ENCODE peak calls at places on chromosomes 11 and 22, in ten cellular contexts. One of them, this sample, is unnamed.

GRCh38 chr22:45335021-45335818 is 25.5 kb downstream of the FAM118A start:
- DNase-seq in aorta: no peak
- DNase-seq in right lobe of liver: peak; percentile 97
- DNase-seq in glutamatergic neuron: peak; percentile 42
- DNase-seq in naive B cell: no peak
- DNase-seq in fibroblast of mammary gland: no peak
- DNase-seq in amniotic epithelial cell: no peak
- DNase-seq in hippocampal formation: no peak
- DNase-seq in GM12865: no peak
- DNase-seq in NCI-H748 treated with DMSO at 0.1 percent for 48 hours: no peak
- DNase-seq in this sample: no peak

GRCh38 chr11:110947100-110947499 is 234.9 kb upstream of the ARHGAP20 start:
- DNase-seq in aorta: no peak
- DNase-seq in right lobe of liver: no peak
- DNase-seq in glutamatergic neuron: no peak
- DNase-seq in naive B cell: no peak
- DNase-seq in fibroblast of mammary gland: no peak
- DNase-seq in amniotic epithelial cell: no peak
- DNase-seq in hippocampal formation: no peak
- DNase-seq in GM12865: no peak
- DNase-seq in NCI-H748 treated with DMSO at 0.1 percent for 48 hours: no peak
- DNase-seq in this sample: no peak

GRCh38 chr11:126352934-126353801 is 2.3 kb upstream of the ST3GAL4 start:
- DNase-seq in aorta: peak; percentile 4
- DNase-seq in right lobe of liver: no peak
- DNase-seq in glutamatergic neuron: no peak
- DNase-seq in naive B cell: no peak
- DNase-seq in fibroblast of mammary gland: peak; percentile 86
- DNase-seq in amniotic epithelial cell: peak; percentile 85
- DNase-seq in hippocampal formation: no peak
- DNase-seq in GM12865: peak; percentile 71
- DNase-seq in NCI-H748 treated with DMSO at 0.1 percent for 48 hours: no peak
- DNase-seq in this sample: no peak

GRCh38 chr11:46200537-46201281 is 76.8 kb upstream of the CREB3L1 start:
- DNase-seq in aorta: no peak
- DNase-seq in right lobe of liver: no peak
- DNase-seq in glutamatergic neuron: no peak
- DNase-seq in naive B cell: no peak
- DNase-seq in fibroblast of mammary gland: peak; percentile 67
- DNase-seq in amniotic epithelial cell: peak; percentile 18
- DNase-seq in hippocampal formation: no peak
- DNase-seq in GM12865: no peak
- DNase-seq in NCI-H748 treated with DMSO at 0.1 percent for 48 hours: no peak
- DNase-seq in this sample: no peak

GRCh38 chr22:29581799-29582198 is 886 bp upstream of the NIPSNAP1 start:
- DNase-seq in aorta: no peak
- DNase-seq in right lobe of liver: no peak
- DNase-seq in glutamatergic neuron: no peak
- DNase-seq in naive B cell: no peak
- DNase-seq in fibroblast of mammary gland: no peak
- DNase-seq in amniotic epithelial cell: no peak
- DNase-seq in hippocampal formation: no peak
- DNase-seq in GM12865: no peak
- DNase-seq in NCI-H748 treated with DMSO at 0.1 percent for 48 hours: peak; percentile 59
- DNase-seq in this sample: no peak

GRCh38 chr22:37807410-37808293 is at the start of gene GCAT:
- DNase-seq in aorta: peak; percentile 98
- DNase-seq in right lobe of liver: peak; percentile 98
- DNase-seq in glutamatergic neuron: peak; percentile 98
- DNase-seq in naive B cell: peak; percentile 68
- DNase-seq in fibroblast of mammary gland: peak; percentile 94
- DNase-seq in amniotic epithelial cell: peak; percentile 92
- DNase-seq in hippocampal formation: peak; percentile 90
- DNase-seq in GM12865: peak; percentile 97
- DNase-seq in NCI-H748 treated with DMSO at 0.1 percent for 48 hours: peak; percentile 79
- DNase-seq in this sample: peak; percentile 94

GRCh38 chr11:83092488-83093384 is 21.0 kb upstream of the RAB30 start:
- DNase-seq in aorta: no peak
- DNase-seq in right lobe of liver: peak; percentile 85
- DNase-seq in glutamatergic neuron: peak; percentile 27
- DNase-seq in naive B cell: no peak
- DNase-seq in fibroblast of mammary gland: no peak
- DNase-seq in amniotic epithelial cell: peak; percentile 52
- DNase-seq in hippocampal formation: no peak
- DNase-seq in GM12865: no peak
- DNase-seq in NCI-H748 treated with DMSO at 0.1 percent for 48 hours: no peak
- DNase-seq in this sample: no peak

GRCh38 chr22:31509041-31509440 is 12.7 kb downstream of the SFI1 start:
- DNase-seq in aorta: no peak
- DNase-seq in right lobe of liver: no peak
- DNase-seq in glutamatergic neuron: no peak
- DNase-seq in naive B cell: no peak
- DNase-seq in fibroblast of mammary gland: peak; percentile 35
- DNase-seq in amniotic epithelial cell: no peak
- DNase-seq in hippocampal formation: no peak
- DNase-seq in GM12865: no peak
- DNase-seq in NCI-H748 treated with DMSO at 0.1 percent for 48 hours: no peak
- DNase-seq in this sample: no peak

GRCh38 chr11:103070142-103070541 is 21.8 kb downstream of the DCUN1D5 start:
- DNase-seq in aorta: no peak
- DNase-seq in right lobe of liver: no peak
- DNase-seq in glutamatergic neuron: no peak
- DNase-seq in naive B cell: no peak
- DNase-seq in fibroblast of mammary gland: no peak
- DNase-seq in amniotic epithelial cell: no peak
- DNase-seq in hippocampal formation: no peak
- DNase-seq in GM12865: no peak
- DNase-seq in NCI-H748 treated with DMSO at 0.1 percent for 48 hours: no peak
- DNase-seq in this sample: no peak

GRCh38 chr11:3357994-3358676 is 20.8 kb downstream of the ZNF195 start:
- DNase-seq in aorta: no peak
- DNase-seq in right lobe of liver: no peak
- DNase-seq in glutamatergic neuron: no peak
- DNase-seq in naive B cell: no peak
- DNase-seq in fibroblast of mammary gland: no peak
- DNase-seq in amniotic epithelial cell: no peak
- DNase-seq in hippocampal formation: no peak
- DNase-seq in GM12865: no peak
- DNase-seq in NCI-H748 treated with DMSO at 0.1 percent for 48 hours: no peak
- DNase-seq in this sample: no peak

GRCh38 chr11:32706985-32707736 is 87.3 kb downstream of the CCDC73 start:
- DNase-seq in aorta: no peak
- DNase-seq in right lobe of liver: no peak
- DNase-seq in glutamatergic neuron: no peak
- DNase-seq in naive B cell: no peak
- DNase-seq in fibroblast of mammary gland: peak; percentile 89
- DNase-seq in amniotic epithelial cell: peak; percentile 68
- DNase-seq in hippocampal formation: no peak
- DNase-seq in GM12865: peak; percentile 30
- DNase-seq in NCI-H748 treated with DMSO at 0.1 percent for 48 hours: no peak
- DNase-seq in this sample: no peak

GRCh38 chr11:86265194-86265593 is 20.6 kb downstream of the EED start:
- DNase-seq in aorta: no peak
- DNase-seq in right lobe of liver: no peak
- DNase-seq in glutamatergic neuron: no peak
- DNase-seq in naive B cell: no peak
- DNase-seq in fibroblast of mammary gland: no peak
- DNase-seq in amniotic epithelial cell: no peak
- DNase-seq in hippocampal formation: no peak
- DNase-seq in GM12865: no peak
- DNase-seq in NCI-H748 treated with DMSO at 0.1 percent for 48 hours: no peak
- DNase-seq in this sample: no peak

GRCh38 chr11:115316682-115317081 is 187.5 kb downstream of the CADM1 start:
- DNase-seq in aorta: no peak
- DNase-seq in right lobe of liver: no peak
- DNase-seq in glutamatergic neuron: no peak
- DNase-seq in naive B cell: no peak
- DNase-seq in fibroblast of mammary gland: no peak
- DNase-seq in amniotic epithelial cell: no peak
- DNase-seq in hippocampal formation: no peak
- DNase-seq in GM12865: no peak
- DNase-seq in NCI-H748 treated with DMSO at 0.1 percent for 48 hours: no peak
- DNase-seq in this sample: no peak

GRCh38 chr22:17891427-17892167 is 117.3 kb upstream of the BID start:
- DNase-seq in aorta: no peak
- DNase-seq in right lobe of liver: peak; percentile 78
- DNase-seq in glutamatergic neuron: peak; percentile 66
- DNase-seq in naive B cell: no peak
- DNase-seq in fibroblast of mammary gland: no peak
- DNase-seq in amniotic epithelial cell: no peak
- DNase-seq in hippocampal formation: no peak
- DNase-seq in GM12865: peak; percentile 26
- DNase-seq in NCI-H748 treated with DMSO at 0.1 percent for 48 hours: no peak
- DNase-seq in this sample: peak; percentile 48

GRCh38 chr22:19713650-19714319 is 518 bp upstream of the SEPTIN5 start:
- DNase-seq in aorta: no peak
- DNase-seq in right lobe of liver: no peak
- DNase-seq in glutamatergic neuron: peak; percentile 63
- DNase-seq in naive B cell: no peak
- DNase-seq in fibroblast of mammary gland: no peak
- DNase-seq in amniotic epithelial cell: no peak
- DNase-seq in hippocampal formation: no peak
- DNase-seq in GM12865: no peak
- DNase-seq in NCI-H748 treated with DMSO at 0.1 percent for 48 hours: no peak
- DNase-seq in this sample: no peak

GRCh38 chr22:39960791-39961746 is 872 bp downstream of the TMA7B start:
- DNase-seq in aorta: no peak
- DNase-seq in right lobe of liver: no peak
- DNase-seq in glutamatergic neuron: no peak
- DNase-seq in naive B cell: no peak
- DNase-seq in fibroblast of mammary gland: peak; percentile 97
- DNase-seq in amniotic epithelial cell: peak; percentile 99
- DNase-seq in hippocampal formation: no peak
- DNase-seq in GM12865: peak; percentile 97
- DNase-seq in NCI-H748 treated with DMSO at 0.1 percent for 48 hours: no peak
- DNase-seq in this sample: no peak

GRCh38 chr11:79026803-79027445 is 413.9 kb downstream of the TENM4 start:
- DNase-seq in aorta: no peak
- DNase-seq in right lobe of liver: no peak
- DNase-seq in glutamatergic neuron: no peak
- DNase-seq in naive B cell: no peak
- DNase-seq in fibroblast of mammary gland: peak; percentile 62
- DNase-seq in amniotic epithelial cell: no peak
- DNase-seq in hippocampal formation: no peak
- DNase-seq in GM12865: peak; percentile 30
- DNase-seq in NCI-H748 treated with DMSO at 0.1 percent for 48 hours: no peak
- DNase-seq in this sample: no peak

GRCh38 chr22:19035474-19036228 is 86.6 kb downstream of the DGCR2 start:
- DNase-seq in aorta: peak; percentile 68
- DNase-seq in right lobe of liver: peak; percentile 47
- DNase-seq in glutamatergic neuron: no peak
- DNase-seq in naive B cell: no peak
- DNase-seq in fibroblast of mammary gland: no peak
- DNase-seq in amniotic epithelial cell: no peak
- DNase-seq in hippocampal formation: no peak
- DNase-seq in GM12865: peak; percentile 11
- DNase-seq in NCI-H748 treated with DMSO at 0.1 percent for 48 hours: no peak
- DNase-seq in this sample: no peak

GRCh38 chr11:106011481-106011880 is 10.6 kb downstream of the MSANTD4 start:
- DNase-seq in aorta: no peak
- DNase-seq in right lobe of liver: no peak
- DNase-seq in glutamatergic neuron: no peak
- DNase-seq in naive B cell: no peak
- DNase-seq in fibroblast of mammary gland: peak; percentile 22
- DNase-seq in amniotic epithelial cell: no peak
- DNase-seq in hippocampal formation: no peak
- DNase-seq in GM12865: no peak
- DNase-seq in NCI-H748 treated with DMSO at 0.1 percent for 48 hours: no peak
- DNase-seq in this sample: no peak

GRCh38 chr11:118911880-118912741 is 13.6 kb downstream of the BCL9L start:
- DNase-seq in aorta: peak; percentile 96
- DNase-seq in right lobe of liver: peak; percentile 51
- DNase-seq in glutamatergic neuron: peak; percentile 57
- DNase-seq in naive B cell: no peak
- DNase-seq in fibroblast of mammary gland: peak; percentile 88
- DNase-seq in amniotic epithelial cell: peak; percentile 92
- DNase-seq in hippocampal formation: no peak
- DNase-seq in GM12865: peak; percentile 49
- DNase-seq in NCI-H748 treated with DMSO at 0.1 percent for 48 hours: no peak
- DNase-seq in this sample: peak; percentile 49

GRCh38 chr22:35705141-35705540 is 12.5 kb upstream of the APOL5 start:
- DNase-seq in aorta: no peak
- DNase-seq in right lobe of liver: no peak
- DNase-seq in glutamatergic neuron: no peak
- DNase-seq in naive B cell: no peak
- DNase-seq in fibroblast of mammary gland: peak; percentile 88
- DNase-seq in amniotic epithelial cell: peak; percentile 91
- DNase-seq in hippocampal formation: no peak
- DNase-seq in GM12865: no peak
- DNase-seq in NCI-H748 treated with DMSO at 0.1 percent for 48 hours: no peak
- DNase-seq in this sample: no peak

GRCh38 chr11:127307700-127308099 is 307.1 kb upstream of the KIRREL3 start:
- DNase-seq in aorta: no peak
- DNase-seq in right lobe of liver: no peak
- DNase-seq in glutamatergic neuron: no peak
- DNase-seq in naive B cell: no peak
- DNase-seq in fibroblast of mammary gland: no peak
- DNase-seq in amniotic epithelial cell: no peak
- DNase-seq in hippocampal formation: no peak
- DNase-seq in GM12865: no peak
- DNase-seq in NCI-H748 treated with DMSO at 0.1 percent for 48 hours: no peak
- DNase-seq in this sample: no peak

GRCh38 chr11:26947904-26948639 is 45.8 kb upstream of the FIBIN start:
- DNase-seq in aorta: no peak
- DNase-seq in right lobe of liver: no peak
- DNase-seq in glutamatergic neuron: no peak
- DNase-seq in naive B cell: no peak
- DNase-seq in fibroblast of mammary gland: peak; percentile 85
- DNase-seq in amniotic epithelial cell: peak; percentile 74
- DNase-seq in hippocampal formation: no peak
- DNase-seq in GM12865: no peak
- DNase-seq in NCI-H748 treated with DMSO at 0.1 percent for 48 hours: no peak
- DNase-seq in this sample: no peak

GRCh38 chr11:7511405-7511804 is 2.4 kb upstream of the PPFIBP2 start:
- DNase-seq in aorta: peak; percentile 71
- DNase-seq in right lobe of liver: peak; percentile 83
- DNase-seq in glutamatergic neuron: no peak
- DNase-seq in naive B cell: no peak
- DNase-seq in fibroblast of mammary gland: no peak
- DNase-seq in amniotic epithelial cell: no peak
- DNase-seq in hippocampal formation: peak; percentile 59
- DNase-seq in GM12865: no peak
- DNase-seq in NCI-H748 treated with DMSO at 0.1 percent for 48 hours: no peak
- DNase-seq in this sample: peak; percentile 71

GRCh38 chr11:8262552-8263108 is 1.0 kb downstream of the LMO1 start:
- DNase-seq in aorta: peak; percentile 85
- DNase-seq in right lobe of liver: peak; percentile 39
- DNase-seq in glutamatergic neuron: peak; percentile 76
- DNase-seq in naive B cell: peak; percentile 29
- DNase-seq in fibroblast of mammary gland: peak; percentile 31
- DNase-seq in amniotic epithelial cell: peak; percentile 51
- DNase-seq in hippocampal formation: no peak
- DNase-seq in GM12865: peak; percentile 21
- DNase-seq in NCI-H748 treated with DMSO at 0.1 percent for 48 hours: peak; percentile 15
- DNase-seq in this sample: no peak

GRCh38 chr11:2769779-2770555 is 70.2 kb upstream of the KCNQ1OT1 start:
- DNase-seq in aorta: peak; percentile 55
- DNase-seq in right lobe of liver: peak; percentile 33
- DNase-seq in glutamatergic neuron: peak; percentile 7
- DNase-seq in naive B cell: no peak
- DNase-seq in fibroblast of mammary gland: no peak
- DNase-seq in amniotic epithelial cell: no peak
- DNase-seq in hippocampal formation: no peak
- DNase-seq in GM12865: no peak
- DNase-seq in NCI-H748 treated with DMSO at 0.1 percent for 48 hours: no peak
- DNase-seq in this sample: no peak

GRCh38 chr11:111526501-111526900 is 11.9 kb downstream of the HOATZ start:
- DNase-seq in aorta: no peak
- DNase-seq in right lobe of liver: no peak
- DNase-seq in glutamatergic neuron: no peak
- DNase-seq in naive B cell: no peak
- DNase-seq in fibroblast of mammary gland: peak; percentile 72
- DNase-seq in amniotic epithelial cell: peak; percentile 88
- DNase-seq in hippocampal formation: no peak
- DNase-seq in GM12865: peak; percentile 60
- DNase-seq in NCI-H748 treated with DMSO at 0.1 percent for 48 hours: no peak
- DNase-seq in this sample: no peak

GRCh38 chr22:37676691-37677627 is 1.5 kb downstream of the LGALS1 start:
- DNase-seq in aorta: peak; percentile 96
- DNase-seq in right lobe of liver: peak; percentile 85
- DNase-seq in glutamatergic neuron: peak; percentile 75
- DNase-seq in naive B cell: peak; percentile 94
- DNase-seq in fibroblast of mammary gland: peak; percentile 97
- DNase-seq in amniotic epithelial cell: peak; percentile 96
- DNase-seq in hippocampal formation: no peak
- DNase-seq in GM12865: peak; percentile 93
- DNase-seq in NCI-H748 treated with DMSO at 0.1 percent for 48 hours: peak; percentile 52
- DNase-seq in this sample: no peak